ENCODE peak calls at places on chromosome 10, in four cellular contexts. O is K562, F is IMR-90, I is GM12878. M is an unnamed sample.

GRCh38 chr10:110005716-110006115 is 2.1 kb upstream of the ADD3 start:
- DNase-seq in F (peak; percentile 88), O (no peak), I (no peak), M (peak; percentile 38)

GRCh38 chr10:88990528-88991160 is at the start of gene FAS:
- DNase-seq in F (peak; percentile 57), O (no peak), I (peak; percentile 80), M (peak; percentile 69)

GRCh38 chr10:114684085-114684821 is 26.2 kb upstream of the ABLIM1 start:
- DNase-seq in O (no peak), I (no peak), F (peak; percentile 30), M (peak; percentile 47)

GRCh38 chr10:49325916-49326783 is 27.2 kb downstream of the C10orf71 start:
- DNase-seq in F (no peak), O (no peak), I (no peak), M (no peak)

GRCh38 chr10:73840056-73840402 is 28.6 kb upstream of the NDST2 start:
- DNase-seq in I (no peak), O (no peak), F (peak; percentile 24), M (no peak)

GRCh38 chr10:112732277-112732891 is 217.7 kb upstream of the TCF7L2 start:
- DNase-seq in O (no peak), I (no peak), F (no peak), M (no peak)

GRCh38 chr10:23171232-23171876 is 20.8 kb upstream of the PTF1A start:
- DNase-seq in I (no peak), F (peak; percentile 32), O (peak; percentile 46), M (no peak)

GRCh38 chr10:101214446-101215396 is 14.5 kb downstream of the LBX1 start:
- DNase-seq in F (peak; percentile 32), O (peak; percentile 75), I (no peak), M (peak; percentile 66)

GRCh38 chr10:24446739-24447138 is 237.8 kb downstream of the KIAA1217 start:
- DNase-seq in F (peak; percentile 98), I (no peak), O (no peak), M (no peak)

GRCh38 chr10:110434477-110435096 is 63.1 kb upstream of the DUSP5 start:
- DNase-seq in F (no peak), I (no peak), O (no peak), M (no peak)

GRCh38 chr10:113539789-113540188 is 13.1 kb upstream of the HABP2 start:
- DNase-seq in O (no peak), I (no peak), F (peak; percentile 36), M (no peak)

GRCh38 chr10:92064506-92064905 is 140.9 kb downstream of the BTAF1 start:
- DNase-seq in I (no peak), F (peak; percentile 48), O (no peak), M (no peak)

GRCh38 chr10:18501610-18502009 is 149.8 kb downstream of the NSUN6 start:
- DNase-seq in O (no peak), I (no peak), F (no peak), M (no peak)

GRCh38 chr10:128457136-128457535 is 330.9 kb upstream of the MKI67 start:
- DNase-seq in I (no peak), O (no peak), F (no peak), M (no peak)

GRCh38 chr10:81018898-81019890 is 481.5 kb downstream of the SH2D4B start:
- DNase-seq in F (peak; percentile 19), I (no peak), O (peak; percentile 28), M (peak; percentile 70)
- TF ChIP-seq ELK1 in F (no peak), I (no peak), O (no peak), M (no peak)

GRCh38 chr10:132593900-132594876 is 56.6 kb downstream of the INPP5A start:
- DNase-seq in O (no peak), F (no peak), I (peak; percentile 54), M (no peak)

GRCh38 chr10:132595021-132595420 is 57.4 kb downstream of the INPP5A start:
- DNase-seq in O (no peak), F (no peak), I (no peak), M (no peak)

GRCh38 chr10:132590752-132591121 is 53.1 kb downstream of the INPP5A start:
- DNase-seq in F (no peak), O (no peak), I (no peak), M (peak; percentile 35)

GRCh38 chr10:132591166-132591971 is 53.8 kb downstream of the INPP5A start:
- DNase-seq in I (no peak), F (peak; percentile 66), O (no peak), M (peak; percentile 74)

DNA sequence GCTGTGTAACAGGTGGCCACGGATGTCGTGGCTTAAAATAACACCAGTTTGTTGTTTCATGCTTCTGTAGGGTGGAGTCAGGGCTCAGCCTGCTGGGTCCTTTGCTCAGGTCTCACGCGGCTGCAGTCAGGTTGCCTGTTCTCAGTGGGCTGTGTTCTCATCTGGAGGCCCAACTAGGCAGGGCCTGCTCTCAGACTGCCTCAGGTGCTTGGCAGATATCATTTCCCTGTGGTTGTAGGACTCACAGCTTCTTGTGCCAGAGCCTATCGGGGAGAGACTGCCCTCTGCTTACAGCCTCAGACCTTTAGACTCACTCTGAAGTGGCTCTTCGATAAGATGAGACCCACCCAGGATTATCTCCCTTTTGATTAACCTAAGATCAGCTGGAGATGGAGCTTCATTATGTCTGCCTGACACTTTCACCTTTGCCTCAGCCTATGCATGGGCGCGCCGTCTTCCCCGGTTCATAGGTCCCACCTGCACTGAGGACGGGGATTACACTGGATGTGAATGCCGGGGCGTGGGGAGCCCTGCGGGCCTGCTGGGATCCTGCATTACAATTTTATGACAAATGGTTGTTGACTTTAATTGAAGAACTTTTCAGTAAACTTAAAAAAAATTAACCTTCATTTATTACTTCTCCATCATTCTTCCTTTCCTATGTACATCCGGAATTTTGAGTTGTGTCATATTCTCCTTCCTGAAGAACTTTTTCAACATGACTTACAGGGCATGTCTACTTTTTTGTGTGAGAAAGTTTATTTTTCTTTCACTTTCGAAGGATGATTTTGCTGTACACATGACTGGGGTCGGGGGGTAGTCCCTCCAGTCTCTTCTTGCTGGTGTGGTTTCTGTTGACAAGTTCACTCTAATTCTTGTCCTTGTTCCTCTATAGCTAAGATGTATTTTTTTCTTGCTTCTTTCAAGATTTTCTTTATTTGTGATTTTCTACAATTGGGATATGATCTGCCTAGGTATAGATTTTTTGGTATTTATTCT is 55.5 kb downstream of the INPP5A start:
- DNase-seq in I (peak; percentile 62), O (no peak), F (no peak), M (no peak)
- TF ChIP-seq ELK1 in I (no peak), O (no peak), F (no peak), M (no peak)

GRCh38 chr10:103843045-103843444 is 12.3 kb downstream of the SH3PXD2A start:
- DNase-seq in O (no peak), F (no peak), I (no peak), M (no peak)

GRCh38 chr10:103842605-103843004 is 12.8 kb downstream of the SH3PXD2A start:
- DNase-seq in O (no peak), I (no peak), F (no peak), M (no peak)

GRCh38 chr10:103845983-103846382 is 9.4 kb downstream of the SH3PXD2A start:
- DNase-seq in I (no peak), F (no peak), O (no peak), M (no peak)

GRCh38 chr10:103841519-103841918 is 13.9 kb downstream of the SH3PXD2A start:
- DNase-seq in F (no peak), O (no peak), I (no peak), M (no peak)

DNA sequence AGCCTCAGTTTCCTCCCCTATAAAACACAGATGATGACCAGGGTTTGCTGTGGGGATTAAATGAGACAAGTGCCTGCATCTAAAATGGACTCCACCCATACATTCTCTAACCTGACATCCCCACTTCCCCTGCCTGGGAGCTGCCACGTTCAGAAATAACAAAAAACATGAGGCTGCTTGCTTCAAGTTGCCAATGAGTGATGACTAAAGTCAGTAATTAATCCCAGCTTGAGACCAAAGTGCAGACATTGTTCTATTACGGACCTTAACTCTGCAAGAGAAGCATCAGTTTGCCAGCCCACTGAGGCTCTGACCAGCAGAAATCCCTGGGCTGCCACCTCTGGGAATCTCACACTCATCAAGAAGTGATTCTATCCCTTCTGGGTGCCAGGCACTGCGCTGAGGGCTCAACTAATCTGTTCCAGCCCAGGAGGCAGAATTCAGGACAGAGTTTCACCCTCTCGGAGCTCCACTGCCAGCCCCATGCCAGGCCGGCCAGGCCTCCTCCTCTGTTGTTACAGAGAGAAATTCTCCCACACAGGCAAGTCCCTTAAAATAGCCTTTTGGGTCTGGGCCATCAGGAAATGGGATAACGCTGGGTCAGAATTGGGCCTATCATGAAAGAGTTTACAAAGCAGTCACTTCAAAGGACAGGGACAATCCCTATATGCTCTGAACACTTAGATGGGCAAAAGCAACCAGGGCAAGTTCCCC is 11.4 kb downstream of the SH3PXD2A start:
- DNase-seq in O (no peak), I (no peak), F (peak; percentile 39), M (no peak)
- TF ChIP-seq ELK1 in O (no peak), I (no peak), F (no peak), M (no peak)

DNA sequence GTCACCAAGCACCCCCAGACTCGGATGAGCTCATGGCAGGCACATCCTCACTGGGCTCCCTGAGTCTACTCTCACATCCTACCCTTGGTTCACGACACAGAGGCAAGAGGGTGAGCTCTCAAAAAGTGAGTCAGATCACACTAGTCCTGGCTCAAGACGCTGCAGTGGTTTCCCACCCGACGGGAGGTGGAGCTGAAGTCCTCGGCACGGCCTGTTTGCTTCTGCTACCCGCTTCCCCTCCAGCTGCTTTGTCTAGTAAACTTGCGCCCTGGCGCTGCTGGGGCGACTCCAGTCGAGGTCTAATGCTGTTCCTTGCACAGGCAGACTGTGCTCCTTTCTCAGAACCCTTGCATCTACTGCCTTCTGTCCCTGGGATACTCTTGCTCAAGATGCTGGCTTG is 13.5 kb upstream of the SFMBT2 start:
- DNase-seq in F (no peak), I (no peak), O (no peak), M (no peak)
- TF ChIP-seq ELK1 in F (no peak), I (no peak), O (no peak), M (no peak)

DNA sequence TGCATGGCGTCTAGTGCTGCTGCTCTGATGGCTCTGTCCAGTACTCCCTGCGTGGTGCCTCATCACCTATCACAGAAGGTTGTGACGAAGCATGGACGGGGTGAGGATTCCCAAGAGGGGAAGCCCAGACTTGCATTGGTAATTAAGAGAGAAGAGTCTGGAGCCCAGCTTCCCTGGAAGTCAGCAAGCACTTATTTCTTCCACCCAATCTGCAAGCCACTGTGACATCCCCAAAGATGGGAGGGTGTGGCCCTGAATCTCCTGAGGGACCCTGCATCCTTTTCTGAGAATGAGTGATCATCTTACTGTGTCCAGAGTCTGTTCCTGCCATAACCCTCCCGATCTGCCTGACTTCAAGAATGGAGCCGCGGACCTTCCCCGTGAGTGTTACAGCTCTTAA is 166.7 kb downstream of the PTPN20 start:
- DNase-seq in O (no peak), F (no peak), I (no peak), M (no peak)
- TF ChIP-seq ELK1 in O (no peak), F (no peak), I (no peak), M (no peak)